ENCODE peak calls at places on chromosomes 3 and 15, in ten cellular contexts. One of them, this sample, is unnamed.

GRCh38 chr3:149784064-149784704 is 8.2 kb downstream of the ANKUB1 start:
- DNase-seq in astrocyte of the cerebellum: peak; percentile 12
- DNase-seq in breast epithelium: no peak
- DNase-seq in CD8-positive, alpha-beta T cell: no peak
- DNase-seq in MCF 10A: no peak
- DNase-seq in tibial artery: no peak
- DNase-seq in H9: no peak
- DNase-seq in adrenal gland: no peak
- DNase-seq in left ventricle myocardium inferior: no peak
- DNase-seq in testis: no peak
- DNase-seq in this sample: no peak

GRCh38 chr3:139824864-139825263 is 110.1 kb upstream of the CLSTN2 start:
- DNase-seq in MCF 10A: no peak
- DNase-seq in H9: no peak
- DNase-seq in tibial artery: no peak
- DNase-seq in left ventricle myocardium inferior: no peak
- DNase-seq in breast epithelium: no peak
- DNase-seq in testis: no peak
- DNase-seq in adrenal gland: no peak
- DNase-seq in CD8-positive, alpha-beta T cell: no peak
- DNase-seq in astrocyte of the cerebellum: no peak
- DNase-seq in this sample: no peak

GRCh38 chr3:53269888-53270880 is 14.4 kb upstream of the TKT start:
- DNase-seq in left ventricle myocardium inferior: peak; percentile 80
- DNase-seq in CD8-positive, alpha-beta T cell: no peak
- DNase-seq in adrenal gland: peak; percentile 95
- DNase-seq in testis: peak; percentile 89
- DNase-seq in breast epithelium: peak; percentile 95
- DNase-seq in H9: peak; percentile 95
- DNase-seq in astrocyte of the cerebellum: peak; percentile 85
- DNase-seq in tibial artery: peak; percentile 97
- DNase-seq in MCF 10A: peak; percentile 100
- DNase-seq in this sample: peak; percentile 89

GRCh38 chr3:187522890-187523289 is 147.3 kb downstream of the SST start:
- DNase-seq in left ventricle myocardium inferior: no peak
- DNase-seq in adrenal gland: no peak
- DNase-seq in H9: no peak
- DNase-seq in MCF 10A: no peak
- DNase-seq in testis: no peak
- DNase-seq in astrocyte of the cerebellum: no peak
- DNase-seq in CD8-positive, alpha-beta T cell: no peak
- DNase-seq in breast epithelium: no peak
- DNase-seq in tibial artery: no peak
- DNase-seq in this sample: no peak

GRCh38 chr3:12963869-12964712 is 109.1 kb downstream of the IQSEC1 start:
- DNase-seq in tibial artery: no peak
- DNase-seq in breast epithelium: no peak
- DNase-seq in adrenal gland: peak; percentile 88
- DNase-seq in testis: peak; percentile 21
- DNase-seq in MCF 10A: no peak
- DNase-seq in left ventricle myocardium inferior: no peak
- DNase-seq in H9: no peak
- DNase-seq in astrocyte of the cerebellum: no peak
- DNase-seq in CD8-positive, alpha-beta T cell: no peak
- DNase-seq in this sample: no peak

GRCh38 chr15:91243806-91244205 is 143.7 kb downstream of the SV2B start:
- DNase-seq in left ventricle myocardium inferior: no peak
- DNase-seq in CD8-positive, alpha-beta T cell: no peak
- DNase-seq in breast epithelium: no peak
- DNase-seq in testis: no peak
- DNase-seq in H9: no peak
- DNase-seq in astrocyte of the cerebellum: no peak
- DNase-seq in tibial artery: no peak
- DNase-seq in adrenal gland: no peak
- DNase-seq in MCF 10A: peak; percentile 21
- DNase-seq in this sample: peak; percentile 65

GRCh38 chr3:141050913-141051632 is at the start of gene SPSB4:
- DNase-seq in astrocyte of the cerebellum: no peak
- DNase-seq in tibial artery: no peak
- DNase-seq in breast epithelium: no peak
- DNase-seq in H9: peak; percentile 93
- DNase-seq in CD8-positive, alpha-beta T cell: no peak
- DNase-seq in adrenal gland: peak; percentile 75
- DNase-seq in MCF 10A: peak; percentile 56
- DNase-seq in left ventricle myocardium inferior: peak; percentile 78
- DNase-seq in testis: peak; percentile 50
- DNase-seq in this sample: no peak

GRCh38 chr3:72310028-72310987 is 525.4 kb upstream of the PROK2 start:
- DNase-seq in tibial artery: peak; percentile 72
- DNase-seq in adrenal gland: peak; percentile 66
- DNase-seq in left ventricle myocardium inferior: peak; percentile 45
- DNase-seq in testis: no peak
- DNase-seq in astrocyte of the cerebellum: peak; percentile 11
- DNase-seq in CD8-positive, alpha-beta T cell: peak; percentile 57
- DNase-seq in breast epithelium: no peak
- DNase-seq in H9: no peak
- DNase-seq in MCF 10A: peak; percentile 48
- DNase-seq in this sample: peak; percentile 62

GRCh38 chr15:90141646-90142045 is 39.4 kb upstream of the IDH2 start:
- DNase-seq in left ventricle myocardium inferior: no peak
- DNase-seq in H9: no peak
- DNase-seq in tibial artery: no peak
- DNase-seq in CD8-positive, alpha-beta T cell: no peak
- DNase-seq in testis: no peak
- DNase-seq in MCF 10A: no peak
- DNase-seq in astrocyte of the cerebellum: peak; percentile 19
- DNase-seq in adrenal gland: no peak
- DNase-seq in breast epithelium: no peak
- DNase-seq in this sample: no peak

GRCh38 chr3:46947981-46948791 is 28.4 kb downstream of the CCDC12 start:
- DNase-seq in testis: peak; percentile 90
- DNase-seq in astrocyte of the cerebellum: no peak
- DNase-seq in MCF 10A: peak; percentile 71
- DNase-seq in adrenal gland: peak; percentile 97
- DNase-seq in CD8-positive, alpha-beta T cell: peak; percentile 79
- DNase-seq in H9: no peak
- DNase-seq in left ventricle myocardium inferior: peak; percentile 51
- DNase-seq in tibial artery: peak; percentile 64
- DNase-seq in breast epithelium: no peak
- DNase-seq in this sample: peak; percentile 86

GRCh38 chr15:49436786-49437185 is 13.7 kb downstream of the FGF7 start:
- DNase-seq in CD8-positive, alpha-beta T cell: no peak
- DNase-seq in testis: no peak
- DNase-seq in breast epithelium: no peak
- DNase-seq in adrenal gland: no peak
- DNase-seq in astrocyte of the cerebellum: no peak
- DNase-seq in H9: no peak
- DNase-seq in MCF 10A: no peak
- DNase-seq in left ventricle myocardium inferior: no peak
- DNase-seq in tibial artery: no peak
- DNase-seq in this sample: no peak

DNA sequence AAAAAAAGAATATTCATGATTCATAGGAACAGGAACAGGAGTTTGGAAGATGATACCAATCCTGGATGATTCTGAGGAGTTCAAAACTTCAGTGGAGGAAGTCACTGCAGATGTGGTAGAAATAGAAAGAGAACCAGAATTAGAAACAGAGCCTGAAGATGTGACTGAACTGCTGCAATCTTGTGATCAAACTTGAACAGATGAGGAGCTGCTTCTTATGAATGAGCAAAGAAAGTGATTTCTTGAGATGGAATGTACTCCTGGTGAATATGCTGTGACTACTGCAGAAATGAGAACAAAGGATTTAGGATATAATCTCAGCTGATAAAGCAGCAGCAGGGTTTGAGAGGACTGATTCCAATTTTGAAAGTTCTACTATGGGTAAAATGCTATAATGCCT is 72.7 kb downstream of the GSK3B start:
- DNase-seq in left ventricle myocardium inferior: no peak
- DNase-seq in CD8-positive, alpha-beta T cell: no peak
- DNase-seq in H9: no peak
- DNase-seq in adrenal gland: no peak
- DNase-seq in tibial artery: no peak
- DNase-seq in testis: no peak
- DNase-seq in astrocyte of the cerebellum: no peak
- DNase-seq in breast epithelium: no peak
- DNase-seq in MCF 10A: no peak
- DNase-seq in this sample: no peak
- TF ChIP-seq CTCF in left ventricle myocardium inferior: no peak
- TF ChIP-seq CTCF in CD8-positive, alpha-beta T cell: no peak
- TF ChIP-seq CTCF in H9: no peak
- TF ChIP-seq CTCF in adrenal gland: no peak
- TF ChIP-seq CTCF in tibial artery: no peak
- TF ChIP-seq CTCF in testis: no peak
- TF ChIP-seq CTCF in astrocyte of the cerebellum: no peak
- TF ChIP-seq CTCF in breast epithelium: no peak
- TF ChIP-seq CTCF in MCF 10A: no peak
- TF ChIP-seq CTCF in this sample: no peak

DNA sequence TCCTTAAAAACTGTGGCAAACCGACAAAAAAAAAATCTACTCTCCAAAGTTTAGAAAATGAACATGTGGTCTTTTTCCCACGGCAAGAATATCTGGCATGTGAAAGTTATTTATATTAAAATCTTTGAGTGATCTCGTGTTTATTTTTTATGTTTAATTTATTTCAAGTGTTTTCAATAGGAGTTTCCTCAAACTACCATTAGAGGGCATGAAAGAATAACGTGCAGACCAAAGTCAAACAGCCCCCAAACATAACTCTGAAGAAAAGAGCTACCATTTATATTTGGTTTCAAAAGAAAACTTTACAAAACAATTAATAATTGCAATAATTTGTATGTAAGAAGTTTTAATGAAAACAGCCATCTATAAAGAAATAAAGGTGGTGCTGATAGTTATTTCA is 286.3 kb downstream of the ZIC4 start:
- DNase-seq in H9: no peak
- DNase-seq in astrocyte of the cerebellum: peak; percentile 37
- DNase-seq in adrenal gland: no peak
- DNase-seq in CD8-positive, alpha-beta T cell: no peak
- DNase-seq in MCF 10A: peak; percentile 6
- DNase-seq in testis: no peak
- DNase-seq in breast epithelium: no peak
- DNase-seq in left ventricle myocardium inferior: no peak
- DNase-seq in tibial artery: no peak
- DNase-seq in this sample: no peak
- TF ChIP-seq CTCF in H9: peak; percentile 62
- TF ChIP-seq CTCF in astrocyte of the cerebellum: peak; percentile 62
- TF ChIP-seq CTCF in adrenal gland: no peak
- TF ChIP-seq CTCF in CD8-positive, alpha-beta T cell: no peak
- TF ChIP-seq CTCF in MCF 10A: peak; percentile 36
- TF ChIP-seq CTCF in testis: peak; percentile 33
- TF ChIP-seq CTCF in breast epithelium: no peak
- TF ChIP-seq CTCF in left ventricle myocardium inferior: peak; percentile 45
- TF ChIP-seq CTCF in tibial artery: no peak
- TF ChIP-seq CTCF in this sample: no peak

GRCh38 chr3:2156244-2156847 is 57.7 kb downstream of the CNTN4 start:
- DNase-seq in H9: peak; percentile 78
- DNase-seq in left ventricle myocardium inferior: no peak
- DNase-seq in MCF 10A: peak; percentile 22
- DNase-seq in breast epithelium: no peak
- DNase-seq in CD8-positive, alpha-beta T cell: no peak
- DNase-seq in tibial artery: no peak
- DNase-seq in adrenal gland: no peak
- DNase-seq in testis: peak; percentile 72
- DNase-seq in astrocyte of the cerebellum: no peak
- DNase-seq in this sample: no peak
- TF ChIP-seq CTCF in H9: peak; percentile 96
- TF ChIP-seq CTCF in left ventricle myocardium inferior: peak; percentile 43
- TF ChIP-seq CTCF in MCF 10A: peak; percentile 40
- TF ChIP-seq CTCF in breast epithelium: no peak
- TF ChIP-seq CTCF in CD8-positive, alpha-beta T cell: peak; percentile 20
- TF ChIP-seq CTCF in tibial artery: no peak
- TF ChIP-seq CTCF in adrenal gland: peak; percentile 17
- TF ChIP-seq CTCF in testis: peak; percentile 72
- TF ChIP-seq CTCF in astrocyte of the cerebellum: peak; percentile 44
- TF ChIP-seq CTCF in this sample: peak; percentile 45

DNA sequence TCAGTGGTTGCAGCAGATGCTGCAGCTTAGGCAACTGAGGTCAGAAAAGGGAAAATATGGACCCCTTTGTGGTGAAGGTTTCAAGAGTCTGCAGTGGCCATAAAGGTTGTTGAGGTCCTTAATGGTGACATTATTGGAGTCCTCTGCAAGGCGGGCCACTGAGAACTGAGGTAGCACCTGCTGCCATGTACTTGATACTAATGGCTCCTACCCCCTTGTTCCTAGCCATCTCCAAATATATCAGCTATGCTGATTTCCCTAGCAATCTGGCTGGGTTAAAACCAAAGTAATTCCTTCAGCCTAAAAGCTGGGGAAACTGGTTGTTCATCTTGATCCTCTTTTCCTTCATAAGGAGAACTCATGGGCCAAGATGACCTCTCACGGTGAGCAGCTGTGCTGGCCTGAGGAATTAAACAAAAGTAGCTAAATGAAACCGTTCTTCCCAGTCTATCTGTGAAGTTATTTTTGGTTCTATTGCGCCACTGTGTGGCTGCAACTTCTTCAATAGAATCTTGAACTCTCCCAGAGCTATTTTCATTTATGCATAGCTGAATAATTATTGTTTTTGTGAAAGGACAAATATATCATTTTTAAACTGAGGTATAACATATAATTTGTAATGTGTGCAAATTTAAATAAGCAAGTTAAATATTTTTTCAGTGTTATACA is 76.1 kb upstream of the PLSCR4 start:
- DNase-seq in left ventricle myocardium inferior: no peak
- DNase-seq in tibial artery: no peak
- DNase-seq in astrocyte of the cerebellum: peak; percentile 70
- DNase-seq in breast epithelium: no peak
- DNase-seq in testis: peak; percentile 68
- DNase-seq in adrenal gland: peak; percentile 69
- DNase-seq in CD8-positive, alpha-beta T cell: no peak
- DNase-seq in H9: no peak
- DNase-seq in MCF 10A: peak; percentile 75
- DNase-seq in this sample: no peak
- TF ChIP-seq CTCF in left ventricle myocardium inferior: peak; percentile 64
- TF ChIP-seq CTCF in tibial artery: peak; percentile 75
- TF ChIP-seq CTCF in astrocyte of the cerebellum: peak; percentile 48
- TF ChIP-seq CTCF in breast epithelium: peak; percentile 75
- TF ChIP-seq CTCF in testis: peak; percentile 41
- TF ChIP-seq CTCF in adrenal gland: peak; percentile 60
- TF ChIP-seq CTCF in CD8-positive, alpha-beta T cell: no peak
- TF ChIP-seq CTCF in H9: peak; percentile 65
- TF ChIP-seq CTCF in MCF 10A: peak; percentile 58
- TF ChIP-seq CTCF in this sample: peak; percentile 14

GRCh38 chr3:119034256-119035013 is at the start of gene IGSF11:
- DNase-seq in left ventricle myocardium inferior: peak; percentile 53
- DNase-seq in testis: peak; percentile 88
- DNase-seq in adrenal gland: peak; percentile 84
- DNase-seq in H9: peak; percentile 79
- DNase-seq in MCF 10A: peak; percentile 32
- DNase-seq in astrocyte of the cerebellum: no peak
- DNase-seq in breast epithelium: peak; percentile 19
- DNase-seq in tibial artery: peak; percentile 65
- DNase-seq in CD8-positive, alpha-beta T cell: peak; percentile 81
- DNase-seq in this sample: no peak
- TF ChIP-seq CTCF in left ventricle myocardium inferior: peak; percentile 79
- TF ChIP-seq CTCF in testis: peak; percentile 50
- TF ChIP-seq CTCF in adrenal gland: peak; percentile 81
- TF ChIP-seq CTCF in H9: no peak
- TF ChIP-seq CTCF in MCF 10A: peak; percentile 45
- TF ChIP-seq CTCF in astrocyte of the cerebellum: peak; percentile 21
- TF ChIP-seq CTCF in breast epithelium: no peak
- TF ChIP-seq CTCF in tibial artery: peak; percentile 45
- TF ChIP-seq CTCF in CD8-positive, alpha-beta T cell: peak; percentile 67
- TF ChIP-seq CTCF in this sample: no peak

This sample was measured in CD14-positive monocyte.